ENCODE peak calls at places on chromosome 5, in seven cellular contexts. One of them, this sample, is unnamed.

GRCh38 chr5:106171708-106172107 is 1499.0 kb downstream of the EFNA5 start:
- DNase-seq in effector memory CD4-positive, alpha-beta T cell: no peak
- DNase-seq in body of pancreas: no peak
- DNase-seq in ascending aorta: no peak
- DNase-seq in HepG2: no peak
- DNase-seq in fibroblast of lung: peak; percentile 73
- DNase-seq in CD8-positive, alpha-beta memory T cell: no peak
- DNase-seq in this sample: no peak

GRCh38 chr5:14959443-14960119 is 88.0 kb upstream of the ANKH start:
- DNase-seq in body of pancreas: no peak
- DNase-seq in HepG2: peak; percentile 30
- DNase-seq in ascending aorta: no peak
- DNase-seq in fibroblast of lung: no peak
- DNase-seq in effector memory CD4-positive, alpha-beta T cell: no peak
- DNase-seq in CD8-positive, alpha-beta memory T cell: no peak
- DNase-seq in this sample: peak; percentile 65

GRCh38 chr5:57032151-57032551 is 80.2 kb upstream of the MIER3 start:
- DNase-seq in body of pancreas: no peak
- DNase-seq in effector memory CD4-positive, alpha-beta T cell: no peak
- DNase-seq in CD8-positive, alpha-beta memory T cell: no peak
- DNase-seq in HepG2: peak; percentile 20
- DNase-seq in fibroblast of lung: no peak
- DNase-seq in ascending aorta: no peak
- DNase-seq in this sample: no peak

GRCh38 chr5:109655841-109656240 is 33.9 kb upstream of the MAN2A1 start:
- DNase-seq in effector memory CD4-positive, alpha-beta T cell: no peak
- DNase-seq in HepG2: no peak
- DNase-seq in body of pancreas: no peak
- DNase-seq in ascending aorta: no peak
- DNase-seq in fibroblast of lung: peak; percentile 3
- DNase-seq in CD8-positive, alpha-beta memory T cell: no peak
- DNase-seq in this sample: no peak

GRCh38 chr5:93599427-93600146 is 16.6 kb downstream of the NR2F1 start:
- DNase-seq in effector memory CD4-positive, alpha-beta T cell: no peak
- DNase-seq in HepG2: no peak
- DNase-seq in fibroblast of lung: peak; percentile 91
- DNase-seq in ascending aorta: no peak
- DNase-seq in body of pancreas: no peak
- DNase-seq in CD8-positive, alpha-beta memory T cell: no peak
- DNase-seq in this sample: no peak

GRCh38 chr5:107705390-107706014 is 34.8 kb upstream of the EFNA5 start:
- DNase-seq in fibroblast of lung: peak; percentile 80
- DNase-seq in body of pancreas: no peak
- DNase-seq in effector memory CD4-positive, alpha-beta T cell: no peak
- DNase-seq in CD8-positive, alpha-beta memory T cell: no peak
- DNase-seq in HepG2: no peak
- DNase-seq in ascending aorta: no peak
- DNase-seq in this sample: no peak

GRCh38 chr5:56543431-56544385 is 271.6 kb upstream of the MAP3K1 start:
- DNase-seq in HepG2: no peak
- DNase-seq in CD8-positive, alpha-beta memory T cell: no peak
- DNase-seq in body of pancreas: no peak
- DNase-seq in ascending aorta: no peak
- DNase-seq in fibroblast of lung: peak; percentile 71
- DNase-seq in effector memory CD4-positive, alpha-beta T cell: no peak
- DNase-seq in this sample: no peak

GRCh38 chr5:72314571-72315172 is 5.4 kb downstream of the MRPS27 start:
- DNase-seq in HepG2: peak; percentile 71
- DNase-seq in effector memory CD4-positive, alpha-beta T cell: no peak
- DNase-seq in ascending aorta: no peak
- DNase-seq in body of pancreas: peak; percentile 70
- DNase-seq in fibroblast of lung: peak; percentile 81
- DNase-seq in CD8-positive, alpha-beta memory T cell: no peak
- DNase-seq in this sample: peak; percentile 26

GRCh38 chr5:27814211-27814610 is 775.8 kb upstream of the CDH9 start:
- DNase-seq in effector memory CD4-positive, alpha-beta T cell: no peak
- DNase-seq in HepG2: no peak
- DNase-seq in body of pancreas: no peak
- DNase-seq in CD8-positive, alpha-beta memory T cell: no peak
- DNase-seq in ascending aorta: no peak
- DNase-seq in fibroblast of lung: no peak
- DNase-seq in this sample: no peak

GRCh38 chr5:88674262-88675158 is 208.5 kb downstream of the MEF2C start:
- DNase-seq in body of pancreas: no peak
- DNase-seq in HepG2: no peak
- DNase-seq in ascending aorta: no peak
- DNase-seq in effector memory CD4-positive, alpha-beta T cell: no peak
- DNase-seq in CD8-positive, alpha-beta memory T cell: no peak
- DNase-seq in fibroblast of lung: peak; percentile 87
- DNase-seq in this sample: no peak

GRCh38 chr5:106127985-106128384 is 1542.8 kb downstream of the EFNA5 start:
- DNase-seq in HepG2: no peak
- DNase-seq in fibroblast of lung: no peak
- DNase-seq in body of pancreas: no peak
- DNase-seq in effector memory CD4-positive, alpha-beta T cell: no peak
- DNase-seq in ascending aorta: no peak
- DNase-seq in CD8-positive, alpha-beta memory T cell: no peak
- DNase-seq in this sample: no peak

GRCh38 chr5:135376961-135377621 is 21.9 kb downstream of the MACROH2A1 start:
- DNase-seq in CD8-positive, alpha-beta memory T cell: no peak
- DNase-seq in ascending aorta: no peak
- DNase-seq in body of pancreas: no peak
- DNase-seq in effector memory CD4-positive, alpha-beta T cell: no peak
- DNase-seq in fibroblast of lung: no peak
- DNase-seq in HepG2: no peak
- DNase-seq in this sample: no peak

GRCh38 chr5:94241288-94241651 is 377.1 kb downstream of the KIAA0825 start:
- DNase-seq in fibroblast of lung: peak; percentile 94
- DNase-seq in effector memory CD4-positive, alpha-beta T cell: no peak
- DNase-seq in body of pancreas: no peak
- DNase-seq in CD8-positive, alpha-beta memory T cell: no peak
- DNase-seq in ascending aorta: no peak
- DNase-seq in HepG2: peak; percentile 6
- DNase-seq in this sample: no peak

GRCh38 chr5:167723254-167723871 is 568.1 kb upstream of the WWC1 start:
- DNase-seq in ascending aorta: peak; percentile 81
- DNase-seq in HepG2: peak; percentile 55
- DNase-seq in body of pancreas: peak; percentile 77
- DNase-seq in effector memory CD4-positive, alpha-beta T cell: no peak
- DNase-seq in CD8-positive, alpha-beta memory T cell: peak; percentile 32
- DNase-seq in fibroblast of lung: peak; percentile 78
- DNase-seq in this sample: peak; percentile 64

GRCh38 chr5:8906303-8906967 is 639.4 kb downstream of the SEMA5A start:
- DNase-seq in effector memory CD4-positive, alpha-beta T cell: no peak
- DNase-seq in CD8-positive, alpha-beta memory T cell: no peak
- DNase-seq in ascending aorta: no peak
- DNase-seq in body of pancreas: no peak
- DNase-seq in fibroblast of lung: peak; percentile 91
- DNase-seq in HepG2: no peak
- DNase-seq in this sample: no peak

GRCh38 chr5:39760385-39761198 is 335.8 kb upstream of the DAB2 start:
- DNase-seq in HepG2: no peak
- DNase-seq in fibroblast of lung: peak; percentile 97
- DNase-seq in ascending aorta: peak; percentile 67
- DNase-seq in effector memory CD4-positive, alpha-beta T cell: no peak
- DNase-seq in body of pancreas: peak; percentile 16
- DNase-seq in CD8-positive, alpha-beta memory T cell: no peak
- DNase-seq in this sample: no peak

GRCh38 chr5:35904443-35905132 is 33.8 kb downstream of the CAPSL start:
- DNase-seq in effector memory CD4-positive, alpha-beta T cell: no peak
- DNase-seq in ascending aorta: no peak
- DNase-seq in CD8-positive, alpha-beta memory T cell: no peak
- DNase-seq in fibroblast of lung: no peak
- DNase-seq in body of pancreas: no peak
- DNase-seq in HepG2: no peak
- DNase-seq in this sample: no peak

GRCh38 chr5:179268399-179268952 is 76.8 kb downstream of the ADAMTS2 start:
- DNase-seq in fibroblast of lung: no peak
- DNase-seq in ascending aorta: peak; percentile 47
- DNase-seq in effector memory CD4-positive, alpha-beta T cell: no peak
- DNase-seq in HepG2: peak; percentile 27
- DNase-seq in body of pancreas: no peak
- DNase-seq in CD8-positive, alpha-beta memory T cell: no peak
- DNase-seq in this sample: no peak

GRCh38 chr5:179269781-179270543 is 75.3 kb downstream of the ADAMTS2 start:
- DNase-seq in CD8-positive, alpha-beta memory T cell: no peak
- DNase-seq in ascending aorta: peak; percentile 58
- DNase-seq in fibroblast of lung: no peak
- DNase-seq in HepG2: no peak
- DNase-seq in effector memory CD4-positive, alpha-beta T cell: no peak
- DNase-seq in body of pancreas: no peak
- DNase-seq in this sample: no peak

GRCh38 chr5:179267671-179268071 is 77.6 kb downstream of the ADAMTS2 start:
- DNase-seq in ascending aorta: peak; percentile 63
- DNase-seq in fibroblast of lung: no peak
- DNase-seq in CD8-positive, alpha-beta memory T cell: no peak
- DNase-seq in body of pancreas: no peak
- DNase-seq in HepG2: no peak
- DNase-seq in effector memory CD4-positive, alpha-beta T cell: no peak
- DNase-seq in this sample: no peak

GRCh38 chr5:179270581-179271300 is 74.5 kb downstream of the ADAMTS2 start:
- DNase-seq in body of pancreas: peak; percentile 21
- DNase-seq in CD8-positive, alpha-beta memory T cell: no peak
- DNase-seq in HepG2: no peak
- DNase-seq in effector memory CD4-positive, alpha-beta T cell: no peak
- DNase-seq in fibroblast of lung: peak; percentile 56
- DNase-seq in ascending aorta: peak; percentile 69
- DNase-seq in this sample: no peak

DNA sequence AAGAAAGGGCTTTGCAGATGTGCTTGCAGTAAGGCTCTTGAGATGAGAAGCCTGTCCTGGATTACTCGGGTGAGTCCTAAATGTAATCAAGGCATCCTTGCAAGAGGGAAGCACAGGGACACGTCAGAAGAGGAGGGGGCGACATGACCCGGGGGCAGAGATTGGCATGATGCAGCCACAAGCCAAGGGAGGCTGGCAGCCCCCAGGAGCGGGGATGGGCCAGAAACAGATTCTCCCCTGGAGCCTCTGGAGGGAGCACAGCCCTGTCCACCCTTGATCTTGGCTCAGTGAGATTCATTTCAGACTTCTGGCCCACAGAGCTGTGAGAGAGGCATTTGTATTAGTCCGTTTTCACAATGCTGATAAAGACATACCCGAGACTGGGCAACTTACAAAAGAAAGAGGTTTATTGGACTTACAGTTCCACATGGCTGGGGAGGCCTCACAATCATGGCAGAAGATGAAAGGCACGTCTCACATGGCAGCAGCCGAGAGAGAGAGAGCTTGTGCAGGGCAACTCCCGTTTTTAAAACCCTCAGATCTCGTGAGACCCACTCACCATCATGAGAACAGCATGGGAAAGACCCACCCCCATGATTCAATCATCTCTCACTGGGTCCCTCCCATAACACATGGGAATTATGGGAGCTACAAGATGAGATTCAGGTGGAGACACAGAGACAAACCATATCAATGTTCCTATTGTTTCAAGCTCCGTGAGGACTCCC is 76.1 kb downstream of the ADAMTS2 start:
- DNase-seq in fibroblast of lung: no peak
- DNase-seq in ascending aorta: peak; percentile 55
- DNase-seq in CD8-positive, alpha-beta memory T cell: no peak
- DNase-seq in HepG2: no peak
- DNase-seq in body of pancreas: no peak
- DNase-seq in effector memory CD4-positive, alpha-beta T cell: no peak
- DNase-seq in this sample: no peak
- H3K4me1 ChIP-seq in fibroblast of lung: peaks cover 77% of the 10 kb centered on the region
- H3K4me1 ChIP-seq in ascending aorta: peaks cover 42% of the 10 kb centered on the region
- H3K4me1 ChIP-seq in CD8-positive, alpha-beta memory T cell: no peaks in the 10 kb centered on the region
- H3K4me1 ChIP-seq in HepG2: peaks cover 66% of the 10 kb centered on the region
- H3K4me1 ChIP-seq in body of pancreas: peaks cover 6% of the 10 kb centered on the region
- H3K4me1 ChIP-seq in effector memory CD4-positive, alpha-beta T cell: no peaks in the 10 kb centered on the region
- H3K4me1 ChIP-seq in this sample: no peaks in the 10 kb centered on the region

GRCh38 chr5:96699186-96699820 is 37.1 kb downstream of the CAST start:
- DNase-seq in CD8-positive, alpha-beta memory T cell: no peak
- DNase-seq in body of pancreas: no peak
- DNase-seq in ascending aorta: no peak
- DNase-seq in effector memory CD4-positive, alpha-beta T cell: no peak
- DNase-seq in fibroblast of lung: peak; percentile 57
- DNase-seq in HepG2: no peak
- DNase-seq in this sample: no peak
- H3K27ac ChIP-seq in CD8-positive, alpha-beta memory T cell: no peak overlapping the region
- H3K27ac ChIP-seq in body of pancreas: no peak overlapping the region
- H3K27ac ChIP-seq in ascending aorta: peak overlapping the region; percentile 90
- H3K27ac ChIP-seq in effector memory CD4-positive, alpha-beta T cell: no peak overlapping the region
- H3K27ac ChIP-seq in fibroblast of lung: peak overlapping the region; percentile 29
- H3K27ac ChIP-seq in HepG2: no peak overlapping the region
- H3K27ac ChIP-seq in this sample: no peak overlapping the region

GRCh38 chr5:143060018-143060417 is 289.8 kb downstream of the ARHGAP26 start:
- DNase-seq in ascending aorta: no peak
- DNase-seq in CD8-positive, alpha-beta memory T cell: no peak
- DNase-seq in HepG2: no peak
- DNase-seq in body of pancreas: no peak
- DNase-seq in effector memory CD4-positive, alpha-beta T cell: no peak
- DNase-seq in fibroblast of lung: no peak
- DNase-seq in this sample: no peak

GRCh38 chr5:143062379-143062778 is 292.2 kb downstream of the ARHGAP26 start:
- DNase-seq in ascending aorta: no peak
- DNase-seq in fibroblast of lung: no peak
- DNase-seq in HepG2: no peak
- DNase-seq in CD8-positive, alpha-beta memory T cell: no peak
- DNase-seq in effector memory CD4-positive, alpha-beta T cell: no peak
- DNase-seq in body of pancreas: no peak
- DNase-seq in this sample: no peak

GRCh38 chr5:143059355-143059754 is 289.2 kb downstream of the ARHGAP26 start:
- DNase-seq in fibroblast of lung: no peak
- DNase-seq in CD8-positive, alpha-beta memory T cell: no peak
- DNase-seq in ascending aorta: no peak
- DNase-seq in HepG2: no peak
- DNase-seq in body of pancreas: no peak
- DNase-seq in effector memory CD4-positive, alpha-beta T cell: no peak
- DNase-seq in this sample: no peak

GRCh38 chr5:143063175-143063970 is 293.2 kb downstream of the ARHGAP26 start:
- DNase-seq in effector memory CD4-positive, alpha-beta T cell: no peak
- DNase-seq in ascending aorta: no peak
- DNase-seq in fibroblast of lung: peak; percentile 35
- DNase-seq in HepG2: no peak
- DNase-seq in CD8-positive, alpha-beta memory T cell: no peak
- DNase-seq in body of pancreas: peak; percentile 20
- DNase-seq in this sample: peak; percentile 54

GRCh38 chr5:143061161-143061945 is 291.2 kb downstream of the ARHGAP26 start:
- DNase-seq in body of pancreas: no peak
- DNase-seq in CD8-positive, alpha-beta memory T cell: no peak
- DNase-seq in effector memory CD4-positive, alpha-beta T cell: no peak
- DNase-seq in ascending aorta: no peak
- DNase-seq in fibroblast of lung: peak; percentile 94
- DNase-seq in HepG2: no peak
- DNase-seq in this sample: peak; percentile 48
- H3K4me1 ChIP-seq in body of pancreas: no peaks in the 10 kb centered on the region
- H3K4me1 ChIP-seq in CD8-positive, alpha-beta memory T cell: no peaks in the 10 kb centered on the region
- H3K4me1 ChIP-seq in effector memory CD4-positive, alpha-beta T cell: no peaks in the 10 kb centered on the region
- H3K4me1 ChIP-seq in ascending aorta: peaks cover 42% of the 10 kb centered on the region
- H3K4me1 ChIP-seq in fibroblast of lung: peaks cover 53% of the 10 kb centered on the region
- H3K4me1 ChIP-seq in HepG2: no peaks in the 10 kb centered on the region
- H3K4me1 ChIP-seq in this sample: no peaks in the 10 kb centered on the region

DNA sequence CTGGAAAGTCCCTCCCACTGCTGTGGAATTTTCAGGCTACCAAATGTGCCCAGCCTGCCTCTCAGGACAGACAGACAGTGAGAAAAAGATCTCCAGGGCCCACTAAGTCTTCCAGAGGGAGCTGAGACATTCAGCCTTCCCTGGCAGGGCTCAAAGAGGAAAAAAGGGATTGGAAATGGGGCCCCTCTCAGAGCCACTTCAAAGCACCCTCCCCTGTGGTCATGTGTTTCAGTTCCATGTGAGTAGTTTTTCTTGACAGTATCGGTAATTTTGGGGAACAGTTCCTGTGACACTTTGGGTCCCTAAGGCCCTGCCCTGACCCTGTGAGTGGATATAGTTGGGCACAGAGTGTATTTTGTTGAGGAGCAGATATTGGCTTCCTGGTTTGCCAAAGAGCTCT is 25.0 kb downstream of the LARP1 start:
- DNase-seq in ascending aorta: no peak
- DNase-seq in body of pancreas: no peak
- DNase-seq in effector memory CD4-positive, alpha-beta T cell: no peak
- DNase-seq in HepG2: no peak
- DNase-seq in fibroblast of lung: no peak
- DNase-seq in CD8-positive, alpha-beta memory T cell: no peak
- DNase-seq in this sample: no peak
- H3K27ac ChIP-seq in ascending aorta: peak overlapping the region; percentile 3
- H3K27ac ChIP-seq in body of pancreas: no peak overlapping the region
- H3K27ac ChIP-seq in effector memory CD4-positive, alpha-beta T cell: no peak overlapping the region
- H3K27ac ChIP-seq in HepG2: peak overlapping the region; percentile 24
- H3K27ac ChIP-seq in fibroblast of lung: no peak overlapping the region
- H3K27ac ChIP-seq in CD8-positive, alpha-beta memory T cell: no peak overlapping the region
- H3K27ac ChIP-seq in this sample: no peak overlapping the region